ENCODE peak calls at places on chromosomes 11 and 22, in nine cellular contexts. One of them, this sample, is unnamed.

GRCh38 chr11:2102132-2102882 is 36.9 kb downstream of the IGF2 start:
- DNase-seq in NCI-H1105 treated with DMSO at 0.1 percent for 48 hours: no peak
- DNase-seq in BE2C: no peak
- DNase-seq in ovary: no peak
- DNase-seq in esophagus squamous epithelium: no peak
- DNase-seq in upper lobe of right lung: no peak
- DNase-seq in posterior vena cava: peak
- DNase-seq in NCI-H1930: no peak
- DNase-seq in GM23338: no peak
- DNase-seq in this sample: no peak

GRCh38 chr11:119101367-119101758 is 290 bp downstream of the DPAGT1 start:
- DNase-seq in posterior vena cava: no peak
- DNase-seq in BE2C: no peak
- DNase-seq in NCI-H1105 treated with DMSO at 0.1 percent for 48 hours: no peak
- DNase-seq in upper lobe of right lung: no peak
- DNase-seq in ovary: peak
- DNase-seq in esophagus squamous epithelium: no peak
- DNase-seq in GM23338: peak
- DNase-seq in NCI-H1930: no peak
- DNase-seq in this sample: no peak

GRCh38 chr22:41917906-41918791 is 3.3 kb upstream of the SHISA8 start:
- DNase-seq in upper lobe of right lung: no peak
- DNase-seq in NCI-H1105 treated with DMSO at 0.1 percent for 48 hours: no peak
- DNase-seq in posterior vena cava: peak
- DNase-seq in GM23338: no peak
- DNase-seq in esophagus squamous epithelium: no peak
- DNase-seq in BE2C: peak
- DNase-seq in NCI-H1930: no peak
- DNase-seq in ovary: no peak
- DNase-seq in this sample: peak

GRCh38 chr11:2093575-2094353 is 45.4 kb downstream of the IGF2 start:
- DNase-seq in BE2C: no peak
- DNase-seq in ovary: no peak
- DNase-seq in NCI-H1930: no peak
- DNase-seq in posterior vena cava: peak
- DNase-seq in upper lobe of right lung: peak
- DNase-seq in NCI-H1105 treated with DMSO at 0.1 percent for 48 hours: no peak
- DNase-seq in esophagus squamous epithelium: no peak
- DNase-seq in GM23338: no peak
- DNase-seq in this sample: peak

GRCh38 chr11:118002010-118002540 is 15.9 kb downstream of the IL10RA start:
- DNase-seq in GM23338: no peak
- DNase-seq in posterior vena cava: no peak
- DNase-seq in ovary: no peak
- DNase-seq in esophagus squamous epithelium: no peak
- DNase-seq in NCI-H1930: no peak
- DNase-seq in upper lobe of right lung: no peak
- DNase-seq in NCI-H1105 treated with DMSO at 0.1 percent for 48 hours: no peak
- DNase-seq in BE2C: no peak
- DNase-seq in this sample: no peak

GRCh38 chr11:78438298-78438975 is 20.8 kb upstream of the GAB2 start:
- DNase-seq in NCI-H1930: no peak
- DNase-seq in esophagus squamous epithelium: no peak
- DNase-seq in BE2C: no peak
- DNase-seq in ovary: no peak
- DNase-seq in upper lobe of right lung: no peak
- DNase-seq in posterior vena cava: no peak
- DNase-seq in GM23338: no peak
- DNase-seq in NCI-H1105 treated with DMSO at 0.1 percent for 48 hours: no peak
- DNase-seq in this sample: no peak

GRCh38 chr11:31817054-31817620 is 6.0 kb upstream of the PAX6 start:
- DNase-seq in posterior vena cava: no peak
- DNase-seq in BE2C: no peak
- DNase-seq in esophagus squamous epithelium: no peak
- DNase-seq in ovary: no peak
- DNase-seq in NCI-H1105 treated with DMSO at 0.1 percent for 48 hours: peak
- DNase-seq in NCI-H1930: no peak
- DNase-seq in GM23338: peak
- DNase-seq in upper lobe of right lung: no peak
- DNase-seq in this sample: no peak

GRCh38 chr11:133681901-133682300 is 149.6 kb upstream of the OPCML start:
- DNase-seq in BE2C: no peak
- DNase-seq in posterior vena cava: no peak
- DNase-seq in GM23338: peak
- DNase-seq in NCI-H1105 treated with DMSO at 0.1 percent for 48 hours: peak
- DNase-seq in NCI-H1930: no peak
- DNase-seq in ovary: no peak
- DNase-seq in upper lobe of right lung: no peak
- DNase-seq in esophagus squamous epithelium: no peak
- DNase-seq in this sample: no peak

GRCh38 chr22:38074181-38075104 is 9.5 kb downstream of the SLC16A8 start:
- DNase-seq in BE2C: no peak
- DNase-seq in esophagus squamous epithelium: no peak
- DNase-seq in ovary: no peak
- DNase-seq in GM23338: peak
- DNase-seq in upper lobe of right lung: no peak
- DNase-seq in NCI-H1930: no peak
- DNase-seq in NCI-H1105 treated with DMSO at 0.1 percent for 48 hours: no peak
- DNase-seq in posterior vena cava: no peak
- DNase-seq in this sample: peak

GRCh38 chr11:62193954-62194353 is 3.9 kb downstream of the SCGB1D1 start:
- DNase-seq in BE2C: no peak
- DNase-seq in NCI-H1105 treated with DMSO at 0.1 percent for 48 hours: no peak
- DNase-seq in upper lobe of right lung: no peak
- DNase-seq in posterior vena cava: no peak
- DNase-seq in GM23338: peak
- DNase-seq in esophagus squamous epithelium: no peak
- DNase-seq in ovary: no peak
- DNase-seq in NCI-H1930: no peak
- DNase-seq in this sample: no peak

GRCh38 chr11:71251761-71252433 is 480 bp downstream of the SHANK2 start:
- DNase-seq in NCI-H1930: no peak
- DNase-seq in NCI-H1105 treated with DMSO at 0.1 percent for 48 hours: peak
- DNase-seq in ovary: no peak
- DNase-seq in posterior vena cava: peak
- DNase-seq in GM23338: peak
- DNase-seq in upper lobe of right lung: peak
- DNase-seq in BE2C: peak
- DNase-seq in esophagus squamous epithelium: no peak
- DNase-seq in this sample: no peak

GRCh38 chr11:88411265-88411664 is 73.7 kb upstream of the CTSC start:
- DNase-seq in NCI-H1930: no peak
- DNase-seq in BE2C: no peak
- DNase-seq in upper lobe of right lung: no peak
- DNase-seq in GM23338: no peak
- DNase-seq in posterior vena cava: no peak
- DNase-seq in ovary: no peak
- DNase-seq in NCI-H1105 treated with DMSO at 0.1 percent for 48 hours: no peak
- DNase-seq in esophagus squamous epithelium: no peak
- DNase-seq in this sample: no peak

GRCh38 chr11:23563591-23563990 is 703.3 kb upstream of the CCDC179 start:
- DNase-seq in NCI-H1930: no peak
- DNase-seq in GM23338: no peak
- DNase-seq in NCI-H1105 treated with DMSO at 0.1 percent for 48 hours: no peak
- DNase-seq in esophagus squamous epithelium: no peak
- DNase-seq in upper lobe of right lung: no peak
- DNase-seq in BE2C: no peak
- DNase-seq in ovary: no peak
- DNase-seq in posterior vena cava: no peak
- DNase-seq in this sample: no peak

GRCh38 chr22:42937164-42937854 is 77.6 kb downstream of the PACSIN2 start:
- DNase-seq in NCI-H1930: no peak
- DNase-seq in GM23338: no peak
- DNase-seq in NCI-H1105 treated with DMSO at 0.1 percent for 48 hours: no peak
- DNase-seq in posterior vena cava: no peak
- DNase-seq in BE2C: no peak
- DNase-seq in upper lobe of right lung: peak
- DNase-seq in esophagus squamous epithelium: no peak
- DNase-seq in ovary: no peak
- DNase-seq in this sample: no peak

GRCh38 chr22:20203142-20204099 is 52.6 kb upstream of the CCDC188 start:
- DNase-seq in upper lobe of right lung: peak
- DNase-seq in NCI-H1105 treated with DMSO at 0.1 percent for 48 hours: no peak
- DNase-seq in GM23338: peak
- DNase-seq in NCI-H1930: no peak
- DNase-seq in esophagus squamous epithelium: no peak
- DNase-seq in posterior vena cava: no peak
- DNase-seq in ovary: no peak
- DNase-seq in BE2C: no peak
- DNase-seq in this sample: no peak

GRCh38 chr11:118462178-118462577 is 25.9 kb downstream of the KMT2A start:
- DNase-seq in BE2C: no peak
- DNase-seq in ovary: no peak
- DNase-seq in NCI-H1105 treated with DMSO at 0.1 percent for 48 hours: no peak
- DNase-seq in esophagus squamous epithelium: no peak
- DNase-seq in NCI-H1930: no peak
- DNase-seq in GM23338: peak
- DNase-seq in upper lobe of right lung: no peak
- DNase-seq in posterior vena cava: no peak
- DNase-seq in this sample: no peak